ENCODE peak calls at places on chromosomes 2 and 18, in nine cellular contexts. L, K, B, R, Q, O, I, H and A are unnamed samples.

GRCh38 chr2:25304339-25304728 is 37.4 kb downstream of the DNMT3A start:
- DNase-seq in L (peak; percentile 56), K (no peak), B (no peak), R (no peak), Q (no peak), O (no peak), I (no peak), H (no peak), A (no peak)

GRCh38 chr2:102056079-102056581 is 64.4 kb downstream of the IL1R2 start:
- DNase-seq in L (peak; percentile 39), K (no peak), B (no peak), R (peak; percentile 38), Q (no peak), O (no peak), I (no peak), H (no peak), A (no peak)

GRCh38 chr2:238169708-238170251 is 11.0 kb downstream of the ERFE start:
- DNase-seq in L (peak; percentile 94), K (no peak), B (no peak), R (peak; percentile 34), Q (no peak), O (no peak), I (no peak), H (no peak), A (no peak)

GRCh38 chr2:70627499-70627898 is 73.9 kb upstream of the TGFA start:
- DNase-seq in L (peak; percentile 36), K (peak; percentile 91), B (no peak), R (no peak), Q (no peak), O (no peak), I (peak; percentile 24), H (no peak), A (no peak)

GRCh38 chr18:22114526-22115321 is 54.7 kb upstream of the GATA6 start:
- DNase-seq in L (no peak), K (no peak), B (no peak), R (no peak), Q (no peak), O (no peak), I (no peak), H (no peak), A (no peak)

GRCh38 chr2:30255026-30255425 is 23.7 kb downstream of the LBH start:
- DNase-seq in L (no peak), K (no peak), B (no peak), R (no peak), Q (no peak), O (no peak), I (no peak), H (no peak), A (no peak)

GRCh38 chr2:47541848-47542450 is 139.0 kb downstream of the MSH2 start:
- DNase-seq in L (no peak), K (no peak), B (no peak), R (no peak), Q (no peak), O (no peak), I (no peak), H (no peak), A (no peak)

GRCh38 chr2:172554352-172555271 is 1.3 kb upstream of the PDK1 start:
- DNase-seq in L (no peak), K (peak; percentile 30), B (no peak), R (no peak), Q (no peak), O (no peak), I (no peak), H (no peak), A (no peak)

GRCh38 chr2:143402462-143402861 is 273.2 kb downstream of the ARHGAP15 start:
- DNase-seq in L (no peak), K (no peak), B (no peak), R (no peak), Q (no peak), O (no peak), I (no peak), H (no peak), A (no peak)

GRCh38 chr2:161131074-161131680 is 29.1 kb upstream of the TANK start:
- DNase-seq in L (no peak), K (no peak), B (no peak), R (no peak), Q (no peak), O (no peak), I (no peak), H (no peak), A (no peak)

GRCh38 chr2:99648906-99649606 is 159.2 kb upstream of the REV1 start:
- DNase-seq in L (peak; percentile 29), K (no peak), B (no peak), R (no peak), Q (no peak), O (no peak), I (no peak), H (no peak), A (no peak)

GRCh38 chr2:16653083-16653375 is 12.6 kb downstream of the CYRIA start:
- DNase-seq in L (no peak), K (no peak), B (no peak), R (peak; percentile 63), Q (no peak), O (no peak), I (no peak), H (no peak), A (peak; percentile 77)

GRCh38 chr2:64622443-64623231 is 31.1 kb downstream of the SERTAD2 start:
- DNase-seq in L (no peak), K (no peak), B (no peak), R (no peak), Q (no peak), O (no peak), I (no peak), H (no peak), A (peak; percentile 70)

GRCh38 chr2:101145406-101145805 is 5.8 kb downstream of the TBC1D8 start:
- DNase-seq in L (no peak), K (no peak), B (no peak), R (no peak), Q (no peak), O (no peak), I (no peak), H (no peak), A (no peak)

GRCh38 chr2:181070119-181070833 is 89.9 kb downstream of the UBE2E3 start:
- DNase-seq in L (peak; percentile 71), K (no peak), B (no peak), R (no peak), Q (no peak), O (no peak), I (no peak), H (no peak), A (no peak)

GRCh38 chr2:84386326-84386995 is 72.6 kb downstream of the SUCLG1 start:
- DNase-seq in L (no peak), K (no peak), B (no peak), R (no peak), Q (no peak), O (no peak), I (no peak), H (no peak), A (no peak)

GRCh38 chr2:176134978-176135575 is 5.6 kb downstream of the HOXD8 start:
- DNase-seq in L (peak; percentile 57), K (no peak), B (no peak), R (no peak), Q (no peak), O (no peak), I (peak; percentile 23), H (no peak), A (no peak)

GRCh38 chr18:5066380-5066977 is 130.6 kb downstream of the AKAIN1 start:
- DNase-seq in L (no peak), K (peak; percentile 30), B (no peak), R (no peak), Q (no peak), O (no peak), I (peak; percentile 12), H (no peak), A (no peak)

GRCh38 chr2:167052825-167053224 is 164.5 kb downstream of the XIRP2 start:
- DNase-seq in L (peak; percentile 4), K (no peak), B (no peak), R (no peak), Q (no peak), O (no peak), I (no peak), H (no peak), A (no peak)

GRCh38 chr2:6417050-6417449 is 448.7 kb downstream of the CMPK2 start:
- DNase-seq in L (no peak), K (no peak), B (no peak), R (no peak), Q (no peak), O (no peak), I (no peak), H (no peak), A (no peak)

GRCh38 chr2:236345081-236345714 is 81.0 kb upstream of the ASB18 start:
- DNase-seq in L (no peak), K (no peak), B (no peak), R (no peak), Q (no peak), O (no peak), I (no peak), H (no peak), A (peak; percentile 77)

GRCh38 chr18:6414118-6414722 is 491 bp downstream of the L3MBTL4 start:
- DNase-seq in L (peak; percentile 6), K (peak; percentile 78), B (peak; percentile 63), R (peak; percentile 33), Q (no peak), O (peak; percentile 2), I (peak; percentile 22), H (no peak), A (peak; percentile 92)

GRCh38 chr18:62325806-62326645 is 916 bp downstream of the TNFRSF11A start:
- DNase-seq in L (no peak), K (peak; percentile 56), B (peak; percentile 59), R (no peak), Q (no peak), O (peak; percentile 17), I (no peak), H (no peak), A (no peak)

GRCh38 chr2:217086038-217086522 is 226.2 kb upstream of the TNP1 start:
- DNase-seq in L (peak; percentile 42), K (no peak), B (no peak), R (peak; percentile 21), Q (no peak), O (no peak), I (no peak), H (no peak), A (no peak)

GRCh38 chr2:55048925-55049793 is 1.1 kb downstream of the RTN4 start:
- DNase-seq in L (peak; percentile 79), K (peak; percentile 88), B (peak; percentile 75), R (peak; percentile 82), Q (peak; percentile 40), O (peak; percentile 44), I (peak; percentile 75), H (peak; percentile 37), A (peak; percentile 92)

GRCh38 chr2:68466361-68466777 is 725 bp downstream of the FBXO48 start:
- DNase-seq in L (peak; percentile 56), K (peak; percentile 75), B (no peak), R (no peak), Q (peak; percentile 65), O (peak; percentile 57), I (peak; percentile 15), H (peak; percentile 31), A (no peak)

GRCh38 chr2:233349005-233349998 is 5.0 kb upstream of the DGKD start:
- DNase-seq in L (peak; percentile 61), K (peak; percentile 88), B (peak; percentile 47), R (peak; percentile 59), Q (no peak), O (no peak), I (peak; percentile 62), H (no peak), A (peak; percentile 38)

GRCh38 chr2:211344289-211344688 is 787.9 kb downstream of the CPS1 start:
- DNase-seq in L (no peak), K (no peak), B (no peak), R (no peak), Q (no peak), O (no peak), I (no peak), H (no peak), A (no peak)

GRCh38 chr2:230927711-230928341 is 2.8 kb upstream of the GPR55 start:
- DNase-seq in L (no peak), K (no peak), B (no peak), R (no peak), Q (no peak), O (no peak), I (no peak), H (no peak), A (no peak)

GRCh38 chr2:26616864-26617135 is 24.4 kb downstream of the CIB4 start:
- DNase-seq in L (no peak), K (no peak), B (no peak), R (no peak), Q (no peak), O (no peak), I (no peak), H (no peak), A (no peak)

GRCh38 chr2:127479219-127479825 is 47.0 kb downstream of the IWS1 start:
- DNase-seq in L (peak; percentile 68), K (peak; percentile 58), B (no peak), R (no peak), Q (no peak), O (no peak), I (peak; percentile 73), H (no peak), A (no peak)